ENCODE peak calls at places on chromosomes 3 and 15, in five cellular contexts. T is osteocyte, I is T follicular helper cell, Q is RWPE1, Y is left colon. C is an unnamed sample.

GRCh38 chr3:188832961-188833615 is 338.7 kb upstream of the TPRG1 start:
- DNase-seq in T (no peak), I (no peak), Q (peak; percentile 53), Y (no peak), C (peak; percentile 84)

GRCh38 chr3:23665741-23666140 is 140.0 kb upstream of the UBE2E1 start:
- DNase-seq in I (no peak), Y (no peak), T (no peak), Q (no peak), C (peak; percentile 30)

GRCh38 chr3:182143903-182144302 is 432.2 kb downstream of the SOX2 start:
- DNase-seq in Q (no peak), T (no peak), I (no peak), Y (no peak), C (no peak)

GRCh38 chr3:57091471-57091870 is 31.0 kb downstream of the SPATA12 start:
- DNase-seq in Q (no peak), T (no peak), Y (no peak), I (no peak), C (no peak)

GRCh38 chr3:154023148-154023547 is 98.0 kb upstream of the ARHGEF26 start:
- DNase-seq in T (no peak), I (no peak), Q (no peak), Y (no peak), C (no peak)

GRCh38 chr3:187295635-187296034 is 4.1 kb upstream of the MASP1 start:
- DNase-seq in T (no peak), Y (no peak), I (no peak), Q (no peak), C (no peak)

GRCh38 chr3:194294199-194294887 is 56.8 kb downstream of the CPN2 start:
- DNase-seq in I (no peak), T (no peak), Q (no peak), Y (no peak), C (no peak)

GRCh38 chr15:62889734-62890505 is 152.6 kb upstream of the TPM1 start:
- DNase-seq in Q (no peak), Y (no peak), T (no peak), I (no peak), C (no peak)

GRCh38 chr15:88238618-88239430 is 17.7 kb downstream of the NTRK3 start:
- DNase-seq in T (no peak), Y (no peak), I (no peak), Q (no peak), C (peak; percentile 27)

GRCh38 chr15:78374436-78375393 is 34.6 kb downstream of the CRABP1 start:
- DNase-seq in Q (peak; percentile 84), I (no peak), T (no peak), Y (peak; percentile 92), C (peak; percentile 80)

GRCh38 chr3:64224826-64225606 is at the start of gene PRICKLE2:
- DNase-seq in Y (peak; percentile 47), T (peak; percentile 89), I (no peak), Q (no peak), C (peak; percentile 81)

GRCh38 chr15:41018534-41018933 is 65.3 kb downstream of the CHAC1 start:
- DNase-seq in T (no peak), Y (peak; percentile 31), Q (peak; percentile 15), I (no peak), C (peak; percentile 37)

GRCh38 chr3:51955893-51956770 is 951 bp downstream of the GPR62 start:
- DNase-seq in I (no peak), Y (no peak), Q (peak; percentile 43), T (no peak), C (peak; percentile 64)

GRCh38 chr15:45704329-45705249 is 69.8 kb downstream of the SQOR start:
- DNase-seq in T (no peak), I (no peak), Q (no peak), Y (peak; percentile 39), C (no peak)

GRCh38 chr3:132629928-132630327 is 29.7 kb downstream of the ACAD11 start:
- DNase-seq in Q (peak; percentile 61), Y (no peak), T (no peak), I (no peak), C (peak; percentile 74)

GRCh38 chr3:85141-85540 is 111.4 kb upstream of the CHL1 start:
- DNase-seq in T (no peak), Q (no peak), Y (no peak), I (no peak), C (no peak)

GRCh38 chr3:25830373-25831305 is 40.7 kb downstream of the OXSM start:
- DNase-seq in Y (no peak), I (no peak), T (no peak), Q (no peak), C (no peak)

GRCh38 chr3:81980566-81981494 is 219.4 kb upstream of the GBE1 start:
- DNase-seq in Y (no peak), Q (peak; percentile 14), T (no peak), I (no peak), C (peak; percentile 46)

GRCh38 chr3:196159952-196160804 is 51.0 kb downstream of the ZDHHC19 start:
- DNase-seq in Q (peak; percentile 43), I (no peak), Y (peak; percentile 68), T (no peak), C (peak; percentile 48)

GRCh38 chr15:74725845-74726773 is 781 bp upstream of the CYP1A1 start:
- DNase-seq in Q (peak; percentile 34), I (peak; percentile 27), T (no peak), Y (peak; percentile 30), C (peak; percentile 16)

GRCh38 chr3:190120161-190121060 is at the start of gene P3H2:
- DNase-seq in Y (peak; percentile 85), Q (peak; percentile 82), I (no peak), T (peak; percentile 96), C (peak; percentile 92)

GRCh38 chr15:89071471-89071870 is 16.8 kb upstream of the ABHD2 start:
- DNase-seq in I (no peak), Q (no peak), T (no peak), Y (no peak), C (no peak)

GRCh38 chr3:127287840-127288239 is at the start of gene PRR20G:
- DNase-seq in I (no peak), Y (no peak), T (no peak), Q (no peak), C (no peak)

GRCh38 chr3:66260431-66260830 is 39.6 kb downstream of the SLC25A26 start:
- DNase-seq in T (no peak), Q (no peak), Y (no peak), I (no peak), C (no peak)

GRCh38 chr3:106198828-106199194 is 330.0 kb upstream of the CBLB start:
- DNase-seq in Y (no peak), I (no peak), Q (no peak), T (no peak), C (no peak)

GRCh38 chr15:74788042-74788715 is 6.3 kb downstream of the CSK start:
- DNase-seq in Y (no peak), Q (no peak), T (no peak), I (no peak), C (no peak)

GRCh38 chr3:42750834-42751233 is 22.2 kb downstream of the CCDC13 start:
- DNase-seq in Q (no peak), T (no peak), I (no peak), Y (peak; percentile 8), C (no peak)

GRCh38 chr15:42444415-42445063 is 46.4 kb downstream of the ZNF106 start:
- DNase-seq in T (no peak), Q (no peak), Y (no peak), I (no peak), C (peak; percentile 75)

GRCh38 chr15:75185271-75186029 is 16.2 kb upstream of the C15orf39 start:
- DNase-seq in I (no peak), Y (no peak), T (no peak), Q (no peak), C (no peak)

GRCh38 chr15:91116379-91117067 is 16.5 kb downstream of the SV2B start:
- DNase-seq in T (no peak), I (no peak), Q (peak; percentile 19), Y (no peak), C (peak; percentile 94)

GRCh38 chr15:55740981-55741591 is 1.9 kb downstream of the PRTG start:
- DNase-seq in Q (no peak), I (no peak), T (no peak), Y (no peak), C (no peak)

GRCh38 chr15:50066202-50066601 is 52.8 kb downstream of the ATP8B4 start:
- DNase-seq in I (no peak), T (no peak), Y (no peak), Q (no peak), C (peak; percentile 53)

GRCh38 chr3:26625187-26625586 is 2.6 kb downstream of the LRRC3B start:
- DNase-seq in Q (no peak), Y (no peak), I (no peak), T (no peak), C (no peak)

GRCh38 chr15:91263632-91264477 is 163.8 kb downstream of the SV2B start:
- DNase-seq in Q (peak; percentile 59), T (no peak), Y (peak; percentile 63), I (no peak), C (peak; percentile 52)

GRCh38 chr15:68209272-68209671 is 4.1 kb upstream of the CALML4 start:
- DNase-seq in Y (no peak), Q (no peak), T (no peak), I (no peak), C (no peak)

GRCh38 chr3:120622870-120623718 is 27.0 kb downstream of the NDUFB4 start:
- DNase-seq in I (no peak), T (no peak), Y (no peak), Q (peak; percentile 72), C (peak; percentile 71)

C was measured in mammary epithelial cell.